ENCODE peak calls at places on chromosome X, in eight cellular contexts. H, U, E, Y, W, M, T and X are unnamed samples.

GRCh38 chrX:109936598-109936997 is 66.3 kb upstream of the TMEM164 start:
- DNase-seq in W (no peak), H (no peak), T (no peak), M (no peak), Y (no peak), E (no peak), U (no peak), X (no peak)

GRCh38 chrX:11870789-11871188 is 112.8 kb downstream of the MSL3 start:
- DNase-seq in W (no peak), H (no peak), E (no peak), U (no peak), M (no peak), Y (no peak), T (no peak), X (no peak)

GRCh38 chrX:109934434-109934833 is 68.5 kb upstream of the TMEM164 start:
- DNase-seq in M (no peak), U (no peak), W (no peak), E (no peak), Y (no peak), H (peak; percentile 0), T (no peak), X (no peak)

GRCh38 chrX:11632732-11633131 is 33.0 kb downstream of the ARHGAP6 start:
- DNase-seq in Y (no peak), M (no peak), U (no peak), H (no peak), E (no peak), T (no peak), W (no peak), X (no peak)

GRCh38 chrX:154321624-154322023 is 26.0 kb downstream of the TKTL1 start:
- DNase-seq in W (no peak), T (no peak), E (no peak), Y (no peak), M (peak; percentile 25), H (no peak), U (no peak), X (no peak)

GRCh38 chrX:54386314-54386713 is 28.5 kb upstream of the WNK3 start:
- DNase-seq in U (no peak), T (no peak), Y (no peak), H (no peak), E (no peak), W (no peak), M (no peak), X (no peak)

GRCh38 chrX:94288972-94289371 is 615.0 kb downstream of the FAM133A start:
- DNase-seq in U (no peak), E (no peak), T (no peak), W (no peak), H (no peak), M (no peak), Y (no peak), X (no peak)

GRCh38 chrX:11351375-11352295 is 58.4 kb downstream of the AMELX start:
- DNase-seq in E (no peak), T (no peak), U (no peak), M (peak; percentile 64), W (no peak), Y (no peak), H (peak; percentile 91), X (no peak)

GRCh38 chrX:103845165-103845653 is 13.2 kb upstream of the RAB9B start:
- DNase-seq in W (peak; percentile 91), H (peak; percentile 72), Y (peak; percentile 20), U (no peak), T (peak; percentile 74), E (peak; percentile 49), M (peak; percentile 28), X (peak; percentile 74)

GRCh38 chrX:44915361-44915868 is 42.4 kb downstream of the KDM6A start:
- DNase-seq in M (no peak), U (no peak), T (no peak), H (peak; percentile 27), E (peak; percentile 54), Y (no peak), W (no peak), X (no peak)

DNA sequence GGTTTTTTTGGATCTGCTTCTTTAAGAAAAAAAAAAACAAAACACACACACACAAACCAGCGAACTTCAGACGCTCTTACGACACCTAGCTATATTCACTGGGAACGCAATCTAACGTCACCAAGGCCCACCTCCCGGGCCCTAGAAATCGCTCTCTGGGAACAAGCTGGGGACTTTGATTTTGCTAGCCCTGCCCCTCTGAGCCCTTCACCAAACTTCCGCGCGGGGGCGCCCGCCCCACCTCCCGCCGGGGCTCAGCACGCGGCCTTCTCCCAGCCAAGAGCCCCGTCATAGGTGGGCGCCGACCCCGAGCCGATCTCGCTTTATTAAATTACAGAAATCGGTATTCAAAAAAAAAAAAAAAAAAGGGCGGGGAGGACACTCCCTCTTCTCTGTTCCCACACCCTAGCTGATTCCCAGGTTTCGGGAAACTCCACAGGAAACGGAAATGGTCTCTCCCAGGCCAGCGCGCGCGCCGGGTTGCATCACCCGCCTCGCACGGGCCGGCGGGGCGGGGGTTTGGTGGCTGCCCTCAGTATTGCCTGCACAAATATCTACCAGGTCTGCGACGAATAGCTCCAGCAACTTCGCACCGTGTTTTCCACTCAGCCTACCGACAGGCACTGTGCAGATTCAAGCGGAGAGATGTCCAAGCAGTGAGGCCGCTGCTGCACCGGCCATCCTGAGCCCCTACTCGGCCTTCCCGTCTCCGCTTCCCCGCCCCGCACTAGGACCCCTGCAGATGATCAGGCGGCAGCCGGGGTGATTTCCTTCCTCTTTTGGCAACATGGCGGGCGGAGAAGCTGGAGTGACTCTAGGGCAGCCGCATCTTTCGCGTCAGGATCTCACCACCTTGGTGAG is at the start of gene EIF2S3:
- DNase-seq in W (peak; percentile 98), U (peak; percentile 47), Y (peak; percentile 90), E (peak; percentile 93), T (peak; percentile 95), M (peak; percentile 86), H (peak; percentile 98), X (peak; percentile 90)
- H3K4me3 ChIP-seq in W (no peak within 1 kb of the TSS), U (peak within 1 kb of the TSS; percentile 77), Y (peak within 1 kb of the TSS; percentile 92), E (no peak within 1 kb of the TSS), T (no peak within 1 kb of the TSS), M (peak within 1 kb of the TSS; percentile 86), H (no peak within 1 kb of the TSS), X (peak within 1 kb of the TSS; percentile 85)

DNA sequence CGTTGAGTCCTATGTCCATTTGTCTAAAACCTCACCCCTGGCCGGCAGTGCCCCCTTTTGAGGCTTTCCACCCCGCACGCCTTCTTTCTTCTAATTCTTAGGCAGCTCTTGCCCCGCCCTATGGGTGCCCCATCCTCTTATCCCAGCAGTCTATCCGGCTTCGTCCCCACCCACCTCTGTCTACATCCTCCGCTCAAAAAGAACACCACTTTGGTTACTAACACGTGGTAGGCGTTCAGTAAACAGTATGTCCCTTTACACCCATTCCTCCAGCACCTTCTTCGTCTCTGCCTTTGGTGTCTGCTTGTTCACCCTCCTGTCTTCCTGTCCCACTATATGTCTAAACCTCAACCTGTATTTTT is 39.2 kb downstream of the STARD8 start:
- DNase-seq in U (no peak), Y (no peak), H (peak; percentile 32), T (no peak), M (peak; percentile 27), E (no peak), W (no peak), X (no peak)
- H3K27ac ChIP-seq in U (no peak overlapping the region), Y (no peak overlapping the region), H (no peak overlapping the region), T (no peak overlapping the region), M (peak overlapping the region; percentile 90), E (no peak overlapping the region), W (no peak overlapping the region), X (peak overlapping the region; percentile 57)

GRCh38 chrX:71095555-71095970 is at the start of gene FOXO4:
- DNase-seq in Y (peak; percentile 92), T (peak; percentile 93), U (peak; percentile 67), W (peak; percentile 95), M (peak; percentile 91), H (peak; percentile 85), E (peak; percentile 91), X (peak; percentile 92)

GRCh38 chrX:71096702-71097032 is 1.0 kb downstream of the FOXO4 start:
- DNase-seq in E (no peak), T (no peak), M (no peak), H (no peak), Y (no peak), U (no peak), W (no peak), X (no peak)

GRCh38 chrX:71098302-71098701 is 2.7 kb downstream of the FOXO4 start:
- DNase-seq in M (peak; percentile 58), H (peak; percentile 46), T (peak; percentile 77), E (peak; percentile 66), U (peak; percentile 15), Y (peak; percentile 80), W (peak; percentile 51), X (no peak)

GRCh38 chrX:71095971-71096701 is 485 bp downstream of the FOXO4 start:
- DNase-seq in W (no peak), H (no peak), T (no peak), U (no peak), Y (no peak), E (peak; percentile 43), M (peak; percentile 77), X (peak; percentile 62)

DNA sequence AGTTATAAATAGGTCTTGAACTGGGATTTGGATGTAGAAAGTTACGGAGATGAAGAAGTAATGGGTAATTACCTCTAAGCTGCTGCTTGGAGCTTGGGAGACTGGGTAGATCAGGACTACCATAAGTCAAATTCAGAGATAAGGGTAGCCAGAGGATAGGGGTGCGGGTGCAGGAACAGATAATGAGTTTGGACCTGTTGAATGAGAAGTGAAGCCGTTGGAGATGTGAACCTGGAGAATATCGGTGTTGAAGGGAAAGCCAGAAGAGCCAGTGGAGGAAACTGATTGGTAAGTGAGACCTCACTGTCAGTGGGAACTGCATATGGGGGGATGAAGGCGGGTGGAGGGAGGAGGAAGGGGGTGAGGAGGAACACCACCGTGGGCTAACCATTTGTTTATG is 618 bp upstream of the FOXO4 start:
- DNase-seq in W (no peak), M (no peak), T (no peak), Y (no peak), U (no peak), H (no peak), E (no peak), X (no peak)
- H3K4me3 ChIP-seq in W (peak overlapping the region; percentile 82), M (peak overlapping the region; percentile 62), T (peak overlapping the region; percentile 69), Y (peak overlapping the region; percentile 73), U (peak overlapping the region; percentile 83), H (peak overlapping the region; percentile 51), E (peak overlapping the region; percentile 69), X (peak overlapping the region; percentile 45)

GRCh38 chrX:7061429-7061828 is 86.1 kb upstream of the STS start:
- DNase-seq in E (no peak), W (no peak), T (no peak), M (no peak), Y (no peak), H (peak; percentile 3), U (no peak), X (no peak)

GRCh38 chrX:7062276-7062675 is 85.2 kb upstream of the STS start:
- DNase-seq in M (no peak), U (no peak), T (no peak), E (no peak), W (no peak), H (peak; percentile 11), Y (no peak), X (no peak)

GRCh38 chrX:7059214-7059838 is 88.2 kb upstream of the STS start:
- DNase-seq in M (no peak), W (no peak), H (no peak), E (no peak), Y (no peak), U (no peak), T (peak; percentile 91), X (no peak)

GRCh38 chrX:7062912-7063311 is 84.6 kb upstream of the STS start:
- DNase-seq in H (no peak), W (no peak), E (no peak), M (no peak), T (no peak), U (no peak), Y (no peak), X (no peak)

DNA sequence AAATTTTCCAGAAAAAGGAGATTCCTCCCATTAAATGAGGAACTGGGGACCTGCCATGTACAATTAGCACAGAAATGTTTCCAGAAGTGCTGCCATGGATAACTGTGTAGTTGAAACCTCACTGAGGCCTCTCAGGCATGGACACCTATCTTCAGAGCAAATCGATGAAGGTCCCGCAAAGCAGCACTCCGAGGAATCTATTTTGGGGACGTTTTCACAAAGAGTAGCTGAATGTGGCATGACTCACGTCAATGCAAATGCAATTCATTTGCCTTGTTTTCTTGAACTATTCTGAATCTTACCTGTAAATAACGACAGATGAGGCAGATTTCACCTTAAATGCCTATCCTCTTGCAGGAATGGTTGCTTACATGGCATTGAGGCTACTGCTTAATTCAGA is 87.1 kb upstream of the STS start:
- DNase-seq in T (peak; percentile 56), M (no peak), W (no peak), E (no peak), U (no peak), H (no peak), Y (no peak), X (no peak)
- H3K27ac ChIP-seq in T (peak overlapping the region; percentile 97), M (no peak overlapping the region), W (no peak overlapping the region), E (no peak overlapping the region), U (no peak overlapping the region), H (no peak overlapping the region), Y (no peak overlapping the region), X (no peak overlapping the region)